ENCODE peak calls at places on chromosomes 7 and 10, in six cellular contexts. One of them, this sample, is unnamed.

GRCh38 chr10:1870491-1870890 is 133.2 kb upstream of the ADARB2 start:
- DNase-seq in AG08395: no peak
- DNase-seq in activated T-helper 1 cell treated with Interleukin-2 at 50 U/mL for 16 hours: no peak
- DNase-seq in NCI-H460: no peak
- DNase-seq in Daoy: no peak
- DNase-seq in stimulated activated CD8-positive, alpha-beta memory T cell treated with anti-CD3 and anti-CD28 coated beads, Interleukin-15, amount 100 ng/mL, for 24 hours: no peak
- DNase-seq in this sample: no peak

GRCh38 chr10:99595770-99596465 is 24.3 kb downstream of the SLC25A28 start:
- DNase-seq in AG08395: peak
- DNase-seq in stimulated activated CD8-positive, alpha-beta memory T cell treated with anti-CD3 and anti-CD28 coated beads, Interleukin-15, amount 100 ng/mL, for 24 hours: no peak
- DNase-seq in activated T-helper 1 cell treated with Interleukin-2 at 50 U/mL for 16 hours: no peak
- DNase-seq in NCI-H460: no peak
- DNase-seq in Daoy: no peak
- DNase-seq in this sample: peak

GRCh38 chr10:5071411-5072198 is 22.6 kb upstream of the AKR1C3 start:
- DNase-seq in activated T-helper 1 cell treated with Interleukin-2 at 50 U/mL for 16 hours: no peak
- DNase-seq in Daoy: peak
- DNase-seq in NCI-H460: peak
- DNase-seq in stimulated activated CD8-positive, alpha-beta memory T cell treated with anti-CD3 and anti-CD28 coated beads, Interleukin-15, amount 100 ng/mL, for 24 hours: no peak
- DNase-seq in AG08395: peak
- DNase-seq in this sample: peak

GRCh38 chr7:156858523-156858922 is 34.5 kb downstream of the LMBR1 start:
- DNase-seq in Daoy: no peak
- DNase-seq in stimulated activated CD8-positive, alpha-beta memory T cell treated with anti-CD3 and anti-CD28 coated beads, Interleukin-15, amount 100 ng/mL, for 24 hours: no peak
- DNase-seq in activated T-helper 1 cell treated with Interleukin-2 at 50 U/mL for 16 hours: no peak
- DNase-seq in AG08395: no peak
- DNase-seq in NCI-H460: no peak
- DNase-seq in this sample: no peak

GRCh38 chr10:34701194-34701593 is 113.9 kb downstream of the PARD3 start:
- DNase-seq in Daoy: no peak
- DNase-seq in activated T-helper 1 cell treated with Interleukin-2 at 50 U/mL for 16 hours: no peak
- DNase-seq in NCI-H460: no peak
- DNase-seq in AG08395: no peak
- DNase-seq in stimulated activated CD8-positive, alpha-beta memory T cell treated with anti-CD3 and anti-CD28 coated beads, Interleukin-15, amount 100 ng/mL, for 24 hours: no peak
- DNase-seq in this sample: no peak

GRCh38 chr10:104337527-104337984 is 709 bp downstream of the ITPRIP start:
- DNase-seq in stimulated activated CD8-positive, alpha-beta memory T cell treated with anti-CD3 and anti-CD28 coated beads, Interleukin-15, amount 100 ng/mL, for 24 hours: no peak
- DNase-seq in Daoy: no peak
- DNase-seq in activated T-helper 1 cell treated with Interleukin-2 at 50 U/mL for 16 hours: no peak
- DNase-seq in AG08395: no peak
- DNase-seq in NCI-H460: no peak
- DNase-seq in this sample: peak

GRCh38 chr10:44397476-44398225 is 12.8 kb upstream of the CXCL12 start:
- DNase-seq in stimulated activated CD8-positive, alpha-beta memory T cell treated with anti-CD3 and anti-CD28 coated beads, Interleukin-15, amount 100 ng/mL, for 24 hours: no peak
- DNase-seq in activated T-helper 1 cell treated with Interleukin-2 at 50 U/mL for 16 hours: no peak
- DNase-seq in Daoy: peak
- DNase-seq in AG08395: no peak
- DNase-seq in NCI-H460: no peak
- DNase-seq in this sample: no peak

GRCh38 chr10:116783011-116783655 is 40.8 kb upstream of the HSPA12A start:
- DNase-seq in activated T-helper 1 cell treated with Interleukin-2 at 50 U/mL for 16 hours: no peak
- DNase-seq in stimulated activated CD8-positive, alpha-beta memory T cell treated with anti-CD3 and anti-CD28 coated beads, Interleukin-15, amount 100 ng/mL, for 24 hours: no peak
- DNase-seq in NCI-H460: no peak
- DNase-seq in AG08395: no peak
- DNase-seq in Daoy: no peak
- DNase-seq in this sample: no peak

GRCh38 chr7:114217026-114217425 is 197.6 kb upstream of the FOXP2 start:
- DNase-seq in stimulated activated CD8-positive, alpha-beta memory T cell treated with anti-CD3 and anti-CD28 coated beads, Interleukin-15, amount 100 ng/mL, for 24 hours: no peak
- DNase-seq in Daoy: no peak
- DNase-seq in AG08395: no peak
- DNase-seq in activated T-helper 1 cell treated with Interleukin-2 at 50 U/mL for 16 hours: no peak
- DNase-seq in NCI-H460: no peak
- DNase-seq in this sample: no peak

GRCh38 chr10:17375936-17376584 is 78.3 kb downstream of the ST8SIA6 start:
- DNase-seq in stimulated activated CD8-positive, alpha-beta memory T cell treated with anti-CD3 and anti-CD28 coated beads, Interleukin-15, amount 100 ng/mL, for 24 hours: no peak
- DNase-seq in Daoy: peak
- DNase-seq in activated T-helper 1 cell treated with Interleukin-2 at 50 U/mL for 16 hours: no peak
- DNase-seq in NCI-H460: peak
- DNase-seq in AG08395: no peak
- DNase-seq in this sample: peak

GRCh38 chr7:120272896-120273475 is at the start of gene KCND2:
- DNase-seq in AG08395: no peak
- DNase-seq in NCI-H460: no peak
- DNase-seq in stimulated activated CD8-positive, alpha-beta memory T cell treated with anti-CD3 and anti-CD28 coated beads, Interleukin-15, amount 100 ng/mL, for 24 hours: no peak
- DNase-seq in Daoy: peak
- DNase-seq in activated T-helper 1 cell treated with Interleukin-2 at 50 U/mL for 16 hours: no peak
- DNase-seq in this sample: peak

GRCh38 chr7:2111568-2111967 is 121.2 kb downstream of the MAD1L1 start:
- DNase-seq in Daoy: no peak
- DNase-seq in NCI-H460: no peak
- DNase-seq in stimulated activated CD8-positive, alpha-beta memory T cell treated with anti-CD3 and anti-CD28 coated beads, Interleukin-15, amount 100 ng/mL, for 24 hours: no peak
- DNase-seq in AG08395: no peak
- DNase-seq in activated T-helper 1 cell treated with Interleukin-2 at 50 U/mL for 16 hours: no peak
- DNase-seq in this sample: no peak

GRCh38 chr10:4926400-4926799 is 36.8 kb upstream of the AKR1C1 start:
- DNase-seq in NCI-H460: no peak
- DNase-seq in AG08395: no peak
- DNase-seq in activated T-helper 1 cell treated with Interleukin-2 at 50 U/mL for 16 hours: no peak
- DNase-seq in stimulated activated CD8-positive, alpha-beta memory T cell treated with anti-CD3 and anti-CD28 coated beads, Interleukin-15, amount 100 ng/mL, for 24 hours: no peak
- DNase-seq in Daoy: no peak
- DNase-seq in this sample: no peak

GRCh38 chr7:45031829-45032228 is 31.8 kb downstream of the CCM2 start:
- DNase-seq in stimulated activated CD8-positive, alpha-beta memory T cell treated with anti-CD3 and anti-CD28 coated beads, Interleukin-15, amount 100 ng/mL, for 24 hours: no peak
- DNase-seq in NCI-H460: no peak
- DNase-seq in AG08395: no peak
- DNase-seq in Daoy: no peak
- DNase-seq in activated T-helper 1 cell treated with Interleukin-2 at 50 U/mL for 16 hours: no peak
- DNase-seq in this sample: no peak

GRCh38 chr7:27300401-27300800 is 57.8 kb downstream of the EVX1 start:
- DNase-seq in stimulated activated CD8-positive, alpha-beta memory T cell treated with anti-CD3 and anti-CD28 coated beads, Interleukin-15, amount 100 ng/mL, for 24 hours: no peak
- DNase-seq in NCI-H460: no peak
- DNase-seq in AG08395: no peak
- DNase-seq in activated T-helper 1 cell treated with Interleukin-2 at 50 U/mL for 16 hours: no peak
- DNase-seq in Daoy: peak
- DNase-seq in this sample: no peak

GRCh38 chr7:133688483-133689239 is 435.8 kb downstream of the EXOC4 start:
- DNase-seq in activated T-helper 1 cell treated with Interleukin-2 at 50 U/mL for 16 hours: no peak
- DNase-seq in AG08395: peak
- DNase-seq in stimulated activated CD8-positive, alpha-beta memory T cell treated with anti-CD3 and anti-CD28 coated beads, Interleukin-15, amount 100 ng/mL, for 24 hours: no peak
- DNase-seq in NCI-H460: peak
- DNase-seq in Daoy: no peak
- DNase-seq in this sample: peak

GRCh38 chr10:12389154-12389734 is 39.9 kb downstream of the CAMK1D start:
- DNase-seq in Daoy: no peak
- DNase-seq in stimulated activated CD8-positive, alpha-beta memory T cell treated with anti-CD3 and anti-CD28 coated beads, Interleukin-15, amount 100 ng/mL, for 24 hours: no peak
- DNase-seq in NCI-H460: no peak
- DNase-seq in AG08395: no peak
- DNase-seq in activated T-helper 1 cell treated with Interleukin-2 at 50 U/mL for 16 hours: no peak
- DNase-seq in this sample: no peak

GRCh38 chr10:3217301-3217700 is 44.7 kb upstream of the PITRM1 start:
- DNase-seq in stimulated activated CD8-positive, alpha-beta memory T cell treated with anti-CD3 and anti-CD28 coated beads, Interleukin-15, amount 100 ng/mL, for 24 hours: no peak
- DNase-seq in Daoy: peak
- DNase-seq in AG08395: peak
- DNase-seq in activated T-helper 1 cell treated with Interleukin-2 at 50 U/mL for 16 hours: no peak
- DNase-seq in NCI-H460: no peak
- DNase-seq in this sample: no peak

GRCh38 chr10:102740229-102740628 is 3.5 kb upstream of the WBP1L start:
- DNase-seq in Daoy: no peak
- DNase-seq in stimulated activated CD8-positive, alpha-beta memory T cell treated with anti-CD3 and anti-CD28 coated beads, Interleukin-15, amount 100 ng/mL, for 24 hours: no peak
- DNase-seq in AG08395: no peak
- DNase-seq in NCI-H460: no peak
- DNase-seq in activated T-helper 1 cell treated with Interleukin-2 at 50 U/mL for 16 hours: no peak
- DNase-seq in this sample: no peak

GRCh38 chr10:102327641-102328040 is 67.9 kb upstream of the NFKB2 start:
- DNase-seq in NCI-H460: no peak
- DNase-seq in activated T-helper 1 cell treated with Interleukin-2 at 50 U/mL for 16 hours: no peak
- DNase-seq in AG08395: no peak
- DNase-seq in stimulated activated CD8-positive, alpha-beta memory T cell treated with anti-CD3 and anti-CD28 coated beads, Interleukin-15, amount 100 ng/mL, for 24 hours: no peak
- DNase-seq in Daoy: no peak
- DNase-seq in this sample: peak

GRCh38 chr7:71511361-71511807 is 379.4 kb downstream of the GALNT17 start:
- DNase-seq in Daoy: no peak
- DNase-seq in NCI-H460: no peak
- DNase-seq in stimulated activated CD8-positive, alpha-beta memory T cell treated with anti-CD3 and anti-CD28 coated beads, Interleukin-15, amount 100 ng/mL, for 24 hours: no peak
- DNase-seq in AG08395: no peak
- DNase-seq in activated T-helper 1 cell treated with Interleukin-2 at 50 U/mL for 16 hours: no peak
- DNase-seq in this sample: peak

GRCh38 chr10:110600487-110601101 is 33.1 kb downstream of the SMC3 start:
- DNase-seq in activated T-helper 1 cell treated with Interleukin-2 at 50 U/mL for 16 hours: no peak
- DNase-seq in Daoy: peak
- DNase-seq in stimulated activated CD8-positive, alpha-beta memory T cell treated with anti-CD3 and anti-CD28 coated beads, Interleukin-15, amount 100 ng/mL, for 24 hours: no peak
- DNase-seq in AG08395: peak
- DNase-seq in NCI-H460: peak
- DNase-seq in this sample: peak

This sample was measured in left kidney.